ENCODE peak calls at places on chromosomes 16 and 17, in seven cellular contexts. One of them, this sample, is unnamed.
A peak's percentile ranks its signal among the peaks of the same experiment; 100 is the strongest.

GRCh38 chr17:45371414-45372324 is 54.8 kb upstream of the MAP3K14 start:
- DNase-seq in left lung: peak; percentile 95
- DNase-seq in fibroblast of mammary gland: peak; percentile 92
- DNase-seq in heart left ventricle: peak; percentile 82
- DNase-seq in lower leg skin: peak; percentile 75
- DNase-seq in AG04450: peak; percentile 93
- DNase-seq in neural progenitor cell: peak; percentile 92
- DNase-seq in this sample: no peak

GRCh38 chr17:47277921-47278320 is 24.3 kb downstream of the ITGB3 start:
- DNase-seq in left lung: no peak
- DNase-seq in lower leg skin: no peak
- DNase-seq in heart left ventricle: no peak
- DNase-seq in AG04450: no peak
- DNase-seq in fibroblast of mammary gland: no peak
- DNase-seq in neural progenitor cell: no peak
- DNase-seq in this sample: no peak

GRCh38 chr17:3546521-3546920 is 11.1 kb downstream of the TRPV3 start:
- DNase-seq in lower leg skin: no peak
- DNase-seq in AG04450: no peak
- DNase-seq in fibroblast of mammary gland: no peak
- DNase-seq in left lung: no peak
- DNase-seq in heart left ventricle: no peak
- DNase-seq in neural progenitor cell: no peak
- DNase-seq in this sample: no peak

GRCh38 chr17:31663576-31663975 is 195.5 kb downstream of the COPRS start:
- DNase-seq in lower leg skin: no peak
- DNase-seq in AG04450: no peak
- DNase-seq in left lung: no peak
- DNase-seq in heart left ventricle: no peak
- DNase-seq in fibroblast of mammary gland: peak; percentile 39
- DNase-seq in neural progenitor cell: no peak
- DNase-seq in this sample: no peak

GRCh38 chr16:59719121-59719520 is 985.0 kb upstream of the GOT2 start:
- DNase-seq in AG04450: no peak
- DNase-seq in left lung: no peak
- DNase-seq in fibroblast of mammary gland: peak; percentile 38
- DNase-seq in neural progenitor cell: no peak
- DNase-seq in lower leg skin: no peak
- DNase-seq in heart left ventricle: no peak
- DNase-seq in this sample: no peak

GRCh38 chr17:48002920-48003685 is 32.2 kb downstream of the CDK5RAP3 start:
- DNase-seq in left lung: no peak
- DNase-seq in lower leg skin: no peak
- DNase-seq in neural progenitor cell: peak; percentile 79
- DNase-seq in heart left ventricle: no peak
- DNase-seq in fibroblast of mammary gland: no peak
- DNase-seq in AG04450: no peak
- DNase-seq in this sample: no peak

GRCh38 chr17:75525806-75526554 is 483 bp downstream of the LLGL2 start:
- DNase-seq in lower leg skin: no peak
- DNase-seq in heart left ventricle: no peak
- DNase-seq in AG04450: no peak
- DNase-seq in fibroblast of mammary gland: no peak
- DNase-seq in left lung: peak; percentile 83
- DNase-seq in neural progenitor cell: peak; percentile 93
- DNase-seq in this sample: no peak

GRCh38 chr16:68368602-68368944 is 57.8 kb downstream of the PRMT7 start:
- DNase-seq in heart left ventricle: no peak
- DNase-seq in fibroblast of mammary gland: no peak
- DNase-seq in left lung: peak; percentile 30
- DNase-seq in neural progenitor cell: peak; percentile 36
- DNase-seq in lower leg skin: no peak
- DNase-seq in AG04450: no peak
- DNase-seq in this sample: no peak

GRCh38 chr17:14886200-14886739 is 378.9 kb downstream of the PMP22 start:
- DNase-seq in lower leg skin: no peak
- DNase-seq in AG04450: no peak
- DNase-seq in heart left ventricle: no peak
- DNase-seq in left lung: no peak
- DNase-seq in fibroblast of mammary gland: peak; percentile 31
- DNase-seq in neural progenitor cell: peak; percentile 28
- DNase-seq in this sample: no peak
- TF ChIP-seq CTCF in lower leg skin: no peak
- TF ChIP-seq CTCF in AG04450: peak; percentile 21
- TF ChIP-seq CTCF in heart left ventricle: no peak
- TF ChIP-seq CTCF in left lung: no peak
- TF ChIP-seq CTCF in fibroblast of mammary gland: peak; percentile 43
- TF ChIP-seq CTCF in neural progenitor cell: peak; percentile 51
- TF ChIP-seq CTCF in this sample: no peak

GRCh38 chr16:537415-538335 is 10.2 kb downstream of the CAPN15 start:
- DNase-seq in fibroblast of mammary gland: no peak
- DNase-seq in heart left ventricle: no peak
- DNase-seq in left lung: no peak
- DNase-seq in lower leg skin: no peak
- DNase-seq in AG04450: no peak
- DNase-seq in neural progenitor cell: no peak
- DNase-seq in this sample: no peak
- TF ChIP-seq CTCF in fibroblast of mammary gland: no peak
- TF ChIP-seq CTCF in heart left ventricle: no peak
- TF ChIP-seq CTCF in left lung: no peak
- TF ChIP-seq CTCF in lower leg skin: no peak
- TF ChIP-seq CTCF in AG04450: no peak
- TF ChIP-seq CTCF in neural progenitor cell: peak; percentile 29
- TF ChIP-seq CTCF in this sample: no peak

GRCh38 chr17:79774561-79774975 is 3.4 kb upstream of the CBX2 start:
- DNase-seq in heart left ventricle: no peak
- DNase-seq in left lung: no peak
- DNase-seq in neural progenitor cell: no peak
- DNase-seq in AG04450: no peak
- DNase-seq in lower leg skin: no peak
- DNase-seq in fibroblast of mammary gland: no peak
- DNase-seq in this sample: no peak

GRCh38 chr17:79775635-79776034 is 2.3 kb upstream of the CBX2 start:
- DNase-seq in fibroblast of mammary gland: no peak
- DNase-seq in neural progenitor cell: peak; percentile 40
- DNase-seq in heart left ventricle: no peak
- DNase-seq in left lung: no peak
- DNase-seq in lower leg skin: no peak
- DNase-seq in AG04450: no peak
- DNase-seq in this sample: no peak

GRCh38 chr17:79777844-79778503 is at the start of gene CBX2:
- DNase-seq in left lung: peak; percentile 94
- DNase-seq in neural progenitor cell: peak; percentile 94
- DNase-seq in lower leg skin: peak; percentile 28
- DNase-seq in heart left ventricle: peak; percentile 88
- DNase-seq in fibroblast of mammary gland: peak; percentile 36
- DNase-seq in AG04450: no peak
- DNase-seq in this sample: peak; percentile 78

GRCh38 chr17:79777166-79777843 is 643 bp upstream of the CBX2 start:
- DNase-seq in lower leg skin: peak; percentile 30
- DNase-seq in fibroblast of mammary gland: peak; percentile 53
- DNase-seq in heart left ventricle: peak; percentile 82
- DNase-seq in left lung: peak; percentile 87
- DNase-seq in AG04450: no peak
- DNase-seq in neural progenitor cell: peak; percentile 91
- DNase-seq in this sample: no peak

DNA sequence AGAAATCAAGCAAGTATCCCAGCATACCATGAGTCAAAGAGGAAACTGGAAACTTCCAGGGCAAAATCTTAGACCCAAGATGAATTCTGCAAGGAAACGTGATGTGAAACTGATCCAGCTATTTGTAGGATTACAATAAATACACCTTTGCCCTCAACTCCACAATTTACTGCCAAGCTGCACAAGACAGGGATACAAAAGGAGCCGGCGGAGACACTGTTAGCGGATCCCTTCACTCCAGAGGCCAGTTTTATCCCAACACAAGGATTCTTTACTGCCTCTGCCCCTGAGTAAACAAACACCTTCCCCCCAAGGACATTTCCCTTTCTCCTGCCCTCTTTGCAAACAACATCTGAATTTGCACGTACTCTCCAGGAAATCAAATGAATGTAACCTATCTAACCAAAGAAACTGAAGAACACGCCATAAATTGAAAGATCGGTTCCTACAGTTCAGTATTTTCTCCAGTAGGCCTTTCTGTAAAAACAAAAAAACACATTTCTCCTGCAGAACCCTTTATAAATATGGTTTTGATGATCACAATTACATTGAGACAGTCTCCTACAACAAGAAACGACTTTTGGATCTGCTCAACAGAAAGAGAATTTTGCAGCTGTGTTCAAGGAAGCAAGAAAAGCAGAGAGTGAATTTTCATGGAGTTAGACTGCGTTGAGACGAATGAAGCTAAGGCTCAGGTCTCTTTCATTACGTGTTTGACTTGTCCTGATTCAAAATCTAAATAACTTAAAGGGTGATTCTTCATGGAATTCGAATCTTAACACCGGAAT is 1.4 kb upstream of the CBX2 start:
- DNase-seq in fibroblast of mammary gland: no peak
- DNase-seq in left lung: peak; percentile 0
- DNase-seq in lower leg skin: no peak
- DNase-seq in AG04450: no peak
- DNase-seq in neural progenitor cell: peak; percentile 62
- DNase-seq in heart left ventricle: no peak
- DNase-seq in this sample: no peak
- TF ChIP-seq CTCF in fibroblast of mammary gland: no peak
- TF ChIP-seq CTCF in left lung: no peak
- TF ChIP-seq CTCF in lower leg skin: no peak
- TF ChIP-seq CTCF in AG04450: no peak
- TF ChIP-seq CTCF in neural progenitor cell: no peak
- TF ChIP-seq CTCF in heart left ventricle: no peak
- TF ChIP-seq CTCF in this sample: no peak

GRCh38 chr16:47695746-47696145 is 234.6 kb downstream of the PHKB start:
- DNase-seq in lower leg skin: no peak
- DNase-seq in neural progenitor cell: no peak
- DNase-seq in fibroblast of mammary gland: no peak
- DNase-seq in heart left ventricle: no peak
- DNase-seq in left lung: no peak
- DNase-seq in AG04450: no peak
- DNase-seq in this sample: no peak

GRCh38 chr16:47697826-47698225 is 236.7 kb downstream of the PHKB start:
- DNase-seq in fibroblast of mammary gland: no peak
- DNase-seq in heart left ventricle: no peak
- DNase-seq in lower leg skin: no peak
- DNase-seq in neural progenitor cell: no peak
- DNase-seq in left lung: no peak
- DNase-seq in AG04450: no peak
- DNase-seq in this sample: no peak

GRCh38 chr16:47699090-47699489 is 238.0 kb downstream of the PHKB start:
- DNase-seq in AG04450: no peak
- DNase-seq in fibroblast of mammary gland: no peak
- DNase-seq in heart left ventricle: no peak
- DNase-seq in left lung: no peak
- DNase-seq in neural progenitor cell: no peak
- DNase-seq in lower leg skin: no peak
- DNase-seq in this sample: no peak

DNA sequence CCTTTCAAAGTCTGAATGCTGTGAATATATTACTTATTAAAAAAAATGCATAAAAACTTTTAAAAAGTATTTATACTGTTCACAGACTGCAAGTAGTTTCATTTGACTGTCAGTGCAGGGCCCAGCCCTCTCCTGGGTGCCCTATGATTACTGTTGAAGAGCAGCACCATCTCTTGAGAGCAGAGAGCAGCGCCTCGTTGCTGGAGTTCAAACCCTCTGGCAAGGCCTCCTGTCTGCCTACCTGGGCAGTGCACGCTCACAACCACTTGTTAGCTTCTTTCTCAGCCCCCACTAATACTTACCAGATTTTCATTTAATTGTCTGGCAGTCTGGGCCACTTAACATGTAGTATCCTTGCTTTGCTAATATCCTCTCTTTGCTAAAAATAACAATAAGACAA is 233.4 kb downstream of the PHKB start:
- DNase-seq in fibroblast of mammary gland: no peak
- DNase-seq in heart left ventricle: no peak
- DNase-seq in AG04450: no peak
- DNase-seq in neural progenitor cell: peak; percentile 11
- DNase-seq in lower leg skin: no peak
- DNase-seq in left lung: no peak
- DNase-seq in this sample: no peak
- TF ChIP-seq CTCF in fibroblast of mammary gland: no peak
- TF ChIP-seq CTCF in heart left ventricle: no peak
- TF ChIP-seq CTCF in AG04450: no peak
- TF ChIP-seq CTCF in neural progenitor cell: no peak
- TF ChIP-seq CTCF in lower leg skin: no peak
- TF ChIP-seq CTCF in left lung: no peak
- TF ChIP-seq CTCF in this sample: no peak

GRCh38 chr16:3131755-3132377 is 3.0 kb upstream of the ZNF213 start:
- DNase-seq in heart left ventricle: no peak
- DNase-seq in left lung: peak; percentile 68
- DNase-seq in fibroblast of mammary gland: peak; percentile 41
- DNase-seq in lower leg skin: no peak
- DNase-seq in neural progenitor cell: peak; percentile 78
- DNase-seq in AG04450: no peak
- DNase-seq in this sample: no peak
- TF ChIP-seq CTCF in heart left ventricle: peak; percentile 15
- TF ChIP-seq CTCF in left lung: peak; percentile 18
- TF ChIP-seq CTCF in fibroblast of mammary gland: peak; percentile 55
- TF ChIP-seq CTCF in lower leg skin: no peak
- TF ChIP-seq CTCF in neural progenitor cell: peak; percentile 66
- TF ChIP-seq CTCF in AG04450: peak; percentile 68
- TF ChIP-seq CTCF in this sample: peak; percentile 31

DNA sequence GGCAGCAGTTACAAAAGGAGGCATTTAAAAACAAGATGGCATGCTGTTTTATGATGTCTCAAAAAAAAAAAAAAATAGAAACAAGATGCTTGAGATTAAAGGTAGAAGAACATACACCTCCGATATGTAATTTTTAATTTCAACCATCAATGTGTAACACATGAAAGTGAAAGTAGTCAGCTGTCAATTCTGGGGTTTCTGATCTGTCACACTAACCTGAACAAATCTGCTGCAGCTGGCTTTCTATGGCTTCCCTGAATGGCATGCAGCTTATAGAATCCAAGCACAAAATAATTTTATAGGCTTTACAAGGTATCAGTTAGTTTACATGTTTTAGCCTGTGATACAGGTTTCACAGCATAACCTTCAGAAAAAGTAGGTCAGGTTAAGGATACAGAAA is 13.5 kb downstream of the GLYR1 start:
- DNase-seq in heart left ventricle: no peak
- DNase-seq in lower leg skin: no peak
- DNase-seq in neural progenitor cell: no peak
- DNase-seq in fibroblast of mammary gland: no peak
- DNase-seq in left lung: no peak
- DNase-seq in AG04450: no peak
- DNase-seq in this sample: no peak
- TF ChIP-seq CTCF in heart left ventricle: no peak
- TF ChIP-seq CTCF in lower leg skin: no peak
- TF ChIP-seq CTCF in neural progenitor cell: no peak
- TF ChIP-seq CTCF in fibroblast of mammary gland: no peak
- TF ChIP-seq CTCF in left lung: no peak
- TF ChIP-seq CTCF in AG04450: no peak
- TF ChIP-seq CTCF in this sample: no peak